ENCODE peak calls at places on chromosomes 6 and 20, in four cellular contexts. S is endodermal cell, N is fibroblast of villous mesenchyme, D is choroid plexus epithelial cell. I is an unnamed sample.
A peak's percentile ranks its signal among the peaks of the same experiment; 100 is the strongest.

GRCh38 chr6:28758046-28758817 is 165.6 kb downstream of the TRIM27 start:
- DNase-seq in S (peak; percentile 92), D (peak; percentile 80), N (peak; percentile 41), I (no peak)

GRCh38 chr6:131846905-131847304 is 39.1 kb downstream of the ENPP1 start:
- DNase-seq in N (no peak), S (no peak), D (no peak), I (no peak)

GRCh38 chr6:27592481-27593199 is 119.7 kb upstream of the ZNF184 start:
- DNase-seq in D (peak; percentile 79), S (peak; percentile 90), N (peak; percentile 60), I (peak; percentile 84)

GRCh38 chr20:52048365-52048764 is 143.2 kb downstream of the ZFP64 start:
- DNase-seq in D (no peak), N (no peak), S (peak; percentile 85), I (no peak)

GRCh38 chr20:37526839-37527637 is 638 bp downstream of the BLCAP start:
- DNase-seq in D (no peak), N (peak; percentile 31), S (peak; percentile 59), I (peak; percentile 28)

GRCh38 chr6:113595921-113596376 is 261.2 kb upstream of the MARCKS start:
- DNase-seq in N (peak; percentile 95), S (no peak), D (peak; percentile 76), I (peak; percentile 98)

GRCh38 chr20:5091902-5092301 is 27.9 kb downstream of the PCNA start:
- DNase-seq in S (no peak), D (no peak), N (no peak), I (no peak)

GRCh38 chr20:1469925-1470571 is 3.4 kb upstream of the NSFL1C start:
- DNase-seq in S (peak; percentile 95), N (peak; percentile 99), D (peak; percentile 99), I (peak; percentile 99)

GRCh38 chr6:110976575-110976974 is 5.3 kb upstream of the RPF2 start:
- DNase-seq in N (no peak), D (no peak), S (no peak), I (no peak)

GRCh38 chr6:153735761-153736160 is 303.3 kb upstream of the OPRM1 start:
- DNase-seq in N (no peak), S (no peak), D (no peak), I (no peak)

GRCh38 chr20:13487202-13487601 is 151.5 kb downstream of the TASP1 start:
- DNase-seq in S (no peak), D (no peak), N (no peak), I (no peak)

GRCh38 chr6:163311830-163312229 is 102.7 kb upstream of the QKI start:
- DNase-seq in S (no peak), N (no peak), D (no peak), I (no peak)

GRCh38 chr6:70841115-70841514 is 115.7 kb downstream of the B3GAT2 start:
- DNase-seq in N (no peak), S (no peak), D (no peak), I (peak; percentile 17)

GRCh38 chr6:125940691-125941090 is 15.9 kb upstream of the HINT3 start:
- DNase-seq in N (peak; percentile 61), S (no peak), D (no peak), I (no peak)

GRCh38 chr6:169890049-169890448 is 138.6 kb downstream of the ERMARD start:
- DNase-seq in D (no peak), S (no peak), N (no peak), I (no peak)

GRCh38 chr6:144087789-144088426 is 7.5 kb downstream of the SF3B5 start:
- DNase-seq in S (no peak), N (no peak), D (no peak), I (no peak)

GRCh38 chr6:44270526-44271405 is 516 bp downstream of the TMEM151B start:
- DNase-seq in S (peak; percentile 87), D (no peak), N (no peak), I (no peak)

GRCh38 chr6:44271914-44272313 is 1.7 kb downstream of the TMEM151B start:
- DNase-seq in S (no peak), N (no peak), D (no peak), I (no peak)

GRCh38 chr6:44272529-44272928 is 2.3 kb downstream of the TMEM151B start:
- DNase-seq in D (no peak), S (no peak), N (no peak), I (no peak)

GRCh38 chr6:44269921-44270525 is at the start of gene TMEM151B:
- DNase-seq in D (no peak), N (no peak), S (peak; percentile 61), I (no peak)

DNA sequence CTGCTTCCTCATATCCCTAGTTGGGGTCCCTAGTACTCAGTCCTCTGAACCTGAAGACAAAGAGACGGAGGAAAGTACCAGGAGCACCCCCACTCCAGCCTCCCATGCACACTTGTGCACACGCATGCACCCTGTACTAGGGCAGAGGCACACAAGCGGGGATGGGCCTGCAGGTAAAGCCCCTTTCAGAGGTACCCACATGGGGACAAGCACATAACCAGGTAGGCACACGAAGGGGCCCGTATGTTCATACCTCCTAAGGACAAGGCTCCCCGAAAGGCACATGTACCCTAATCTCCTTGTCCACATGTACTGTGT is 1.1 kb downstream of the TMEM151B start:
- DNase-seq in S (no peak), N (no peak), D (no peak), I (no peak)
- H3K4me3 ChIP-seq in S (no peak overlapping the region), N (no peak overlapping the region), D (no peak overlapping the region), I (no peak overlapping the region)

GRCh38 chr6:45301348-45302142 is 26.6 kb upstream of the RUNX2 start:
- DNase-seq in N (no peak), S (no peak), D (no peak), I (no peak)

GRCh38 chr6:45299096-45299581 is 29.0 kb upstream of the RUNX2 start:
- DNase-seq in S (no peak), D (no peak), N (no peak), I (no peak)

GRCh38 chr6:45300776-45301175 is 27.4 kb upstream of the RUNX2 start:
- DNase-seq in S (no peak), D (no peak), N (no peak), I (no peak)

GRCh38 chr6:45293306-45293705 is 34.8 kb upstream of the RUNX2 start:
- DNase-seq in N (no peak), D (no peak), S (no peak), I (no peak)

GRCh38 chr6:45297302-45297701 is 30.8 kb upstream of the RUNX2 start:
- DNase-seq in S (no peak), D (no peak), N (no peak), I (no peak)
- TF ChIP-seq CTCF in S (no peak), D (no peak), N (no peak), I (no peak)

DNA sequence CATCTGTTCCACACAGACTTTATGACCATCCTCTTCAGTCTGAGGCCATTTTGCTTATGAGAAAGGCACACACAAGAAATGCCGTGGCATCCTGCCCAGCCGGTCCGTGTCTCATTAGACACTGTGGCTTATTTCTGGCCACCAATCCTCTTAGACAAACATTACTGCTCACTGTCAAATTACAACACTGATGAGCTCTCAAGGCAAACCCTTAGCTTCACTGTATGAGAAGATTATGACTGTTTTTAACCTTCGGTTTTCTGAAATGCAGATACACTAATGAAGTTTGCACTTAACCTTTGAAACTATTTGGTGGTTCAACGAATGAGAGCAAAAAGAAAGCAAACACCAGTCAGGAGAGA is 50.5 kb upstream of the DST start:
- DNase-seq in N (peak; percentile 96), S (no peak), D (peak; percentile 88), I (peak; percentile 99)
- H3K4me3 ChIP-seq in N (peak overlapping the region; percentile 60), S (no peak overlapping the region), D (peak overlapping the region; percentile 3), I (peak overlapping the region; percentile 59)

GRCh38 chr6:128807577-128807976 is 75.4 kb upstream of the LAMA2 start:
- DNase-seq in S (no peak), D (peak; percentile 81), N (peak; percentile 69), I (peak; percentile 61)

GRCh38 chr6:128803911-128804310 is 79.0 kb upstream of the LAMA2 start:
- DNase-seq in N (peak; percentile 49), S (no peak), D (peak; percentile 72), I (peak; percentile 31)

GRCh38 chr6:128806274-128806673 is 76.7 kb upstream of the LAMA2 start:
- DNase-seq in S (no peak), N (peak; percentile 62), D (peak; percentile 54), I (peak; percentile 40)

GRCh38 chr6:128801621-128802020 is 81.3 kb upstream of the LAMA2 start:
- DNase-seq in N (no peak), D (no peak), S (no peak), I (no peak)
- TF ChIP-seq CTCF in N (no peak), D (no peak), S (no peak), I (no peak)

DNA sequence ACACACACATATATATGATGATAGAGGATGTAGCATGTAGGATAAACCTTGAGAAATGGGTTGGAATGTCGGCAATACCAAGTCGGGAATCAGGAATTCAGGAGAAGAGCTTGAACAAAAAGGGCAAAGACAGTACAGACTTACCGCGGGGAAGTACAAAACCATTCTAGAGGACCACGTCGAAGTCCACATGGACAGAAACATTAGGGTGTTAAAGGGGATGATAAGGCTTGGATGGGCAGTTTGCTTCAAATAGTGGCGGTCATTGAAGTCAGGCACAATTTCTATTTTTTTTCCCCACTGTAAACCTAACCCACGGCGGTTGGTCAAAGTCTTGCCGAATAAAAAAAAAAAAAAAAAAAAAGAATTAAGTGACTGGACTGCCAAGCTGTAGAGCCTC is 766 bp upstream of the NUS1 start:
- DNase-seq in S (no peak), N (no peak), D (no peak), I (no peak)
- H3K4me3 ChIP-seq in S (peak overlapping the region; percentile 86), N (peak overlapping the region; percentile 78), D (peak overlapping the region; percentile 62), I (peak overlapping the region; percentile 71)

DNA sequence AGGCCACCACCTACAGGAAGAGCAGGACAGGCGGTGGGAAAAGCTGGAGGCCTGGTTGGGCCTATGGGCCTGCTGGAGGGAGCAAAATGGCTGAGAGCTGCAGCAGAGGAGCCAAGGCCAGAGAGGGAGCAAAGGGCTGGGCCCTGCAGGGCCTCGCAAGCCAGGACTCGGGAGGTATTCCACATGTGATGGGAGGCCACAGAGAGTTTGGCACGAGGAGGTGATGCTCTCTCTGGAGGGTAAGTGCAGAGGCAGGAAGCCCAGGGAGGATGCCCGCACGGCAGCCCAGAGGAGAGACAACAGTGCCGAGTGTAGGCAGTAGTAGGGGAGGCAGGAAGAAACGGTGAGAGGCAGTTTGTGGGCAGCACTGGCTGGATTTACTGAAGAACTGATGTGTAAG is 85.7 kb downstream of the DTNBP1 start:
- DNase-seq in N (no peak), D (no peak), S (no peak), I (no peak)
- TF ChIP-seq CTCF in N (no peak), D (no peak), S (no peak), I (no peak)

GRCh38 chr20:21706345-21707195 is 1.1 kb downstream of the PAX1 start:
- DNase-seq in S (peak; percentile 75), D (no peak), N (no peak), I (no peak)
- H3K4me3 ChIP-seq in S (peak overlapping the region; percentile 77), D (no peak overlapping the region), N (no peak overlapping the region), I (no peak overlapping the region)